ENCODE peak calls at places on chromosome 7, in seven cellular contexts. U is GM23248, D is GM23338, C is SK-N-SH, L is hepatocyte, W is HCT116, E is PC-3. T is an unnamed sample.

GRCh38 chr7:33952824-33953223 is 47.5 kb downstream of the BMPER start:
- DNase-seq in U (peak), D (no peak), C (no peak), L (no peak), W (no peak), E (no peak), T (no peak)

GRCh38 chr7:143885951-143886350 is 16.0 kb downstream of the TCAF1 start:
- DNase-seq in U (no peak), D (no peak), C (no peak), L (no peak), W (no peak), E (no peak), T (no peak)

GRCh38 chr7:2107386-2108085 is 125.2 kb downstream of the MAD1L1 start:
- DNase-seq in U (no peak), D (no peak), C (peak), L (no peak), W (no peak), E (no peak), T (no peak)

GRCh38 chr7:77498659-77499379 is 38.3 kb upstream of the PTPN12 start:
- DNase-seq in U (no peak), D (no peak), C (no peak), L (no peak), W (no peak), E (peak), T (no peak)

GRCh38 chr7:125934965-125935364 is 1005.3 kb upstream of the POT1 start:
- DNase-seq in U (no peak), D (no peak), C (no peak), L (peak), W (peak), E (no peak), T (no peak)

GRCh38 chr7:83936056-83936703 is 258.4 kb downstream of the SEMA3A start:
- DNase-seq in U (peak), D (peak), C (peak), L (peak), W (peak), E (peak), T (peak)

GRCh38 chr7:41629711-41630111 is 73.2 kb downstream of the INHBA start:
- DNase-seq in U (peak), D (peak), C (no peak), L (no peak), W (no peak), E (no peak), T (no peak)

GRCh38 chr7:67392596-67393438 is 396.2 kb downstream of the TYW1 start:
- DNase-seq in U (no peak), D (peak), C (no peak), L (no peak), W (no peak), E (peak), T (no peak)

GRCh38 chr7:33979300-33979806 is 74.0 kb downstream of the BMPER start:
- DNase-seq in U (no peak), D (no peak), C (no peak), L (no peak), W (no peak), E (no peak), T (no peak)

GRCh38 chr7:50921114-50921513 is 138.4 kb upstream of the GRB10 start:
- DNase-seq in U (no peak), D (no peak), C (no peak), L (peak), W (no peak), E (peak), T (no peak)

GRCh38 chr7:118109607-118110006 is 74.4 kb upstream of the LSM8 start:
- DNase-seq in U (no peak), D (no peak), C (no peak), L (peak), W (no peak), E (peak), T (no peak)

GRCh38 chr7:85815511-85815910 is 628.7 kb upstream of the SEMA3D start:
- DNase-seq in U (no peak), D (no peak), C (peak), L (no peak), W (no peak), E (no peak), T (no peak)

GRCh38 chr7:100467638-100468373 is 3.7 kb upstream of the SPACDR start:
- DNase-seq in U (no peak), D (no peak), C (peak), L (no peak), W (no peak), E (no peak), T (no peak)

GRCh38 chr7:20642171-20642570 is 26.7 kb downstream of the ABCB5 start:
- DNase-seq in U (peak), D (no peak), C (no peak), L (no peak), W (no peak), E (no peak), T (no peak)
- TF ChIP-seq EZH2phosphoT487 in U (no peak), D (no peak), C (no peak), L (no peak), W (no peak), E (no peak), T (no peak)

GRCh38 chr7:157611341-157611740 is 274.5 kb downstream of the DNAJB6 start:
- DNase-seq in U (no peak), D (no peak), C (no peak), L (no peak), W (no peak), E (no peak), T (no peak)

GRCh38 chr7:157612009-157612663 is 275.3 kb downstream of the DNAJB6 start:
- DNase-seq in U (no peak), D (no peak), C (no peak), L (no peak), W (no peak), E (no peak), T (no peak)

GRCh38 chr7:157613575-157614322 is 276.9 kb downstream of the DNAJB6 start:
- DNase-seq in U (no peak), D (peak), C (no peak), L (no peak), W (no peak), E (peak), T (no peak)

GRCh38 chr7:157614457-157615020 is 277.7 kb downstream of the DNAJB6 start:
- DNase-seq in U (no peak), D (no peak), C (no peak), L (no peak), W (no peak), E (no peak), T (no peak)

GRCh38 chr7:157612664-157613561 is 276.1 kb downstream of the DNAJB6 start:
- DNase-seq in U (no peak), D (peak), C (no peak), L (peak), W (no peak), E (peak), T (no peak)
- TF ChIP-seq EZH2phosphoT487 in U (no peak), D (no peak), C (no peak), L (no peak), W (no peak), E (no peak), T (no peak)

DNA sequence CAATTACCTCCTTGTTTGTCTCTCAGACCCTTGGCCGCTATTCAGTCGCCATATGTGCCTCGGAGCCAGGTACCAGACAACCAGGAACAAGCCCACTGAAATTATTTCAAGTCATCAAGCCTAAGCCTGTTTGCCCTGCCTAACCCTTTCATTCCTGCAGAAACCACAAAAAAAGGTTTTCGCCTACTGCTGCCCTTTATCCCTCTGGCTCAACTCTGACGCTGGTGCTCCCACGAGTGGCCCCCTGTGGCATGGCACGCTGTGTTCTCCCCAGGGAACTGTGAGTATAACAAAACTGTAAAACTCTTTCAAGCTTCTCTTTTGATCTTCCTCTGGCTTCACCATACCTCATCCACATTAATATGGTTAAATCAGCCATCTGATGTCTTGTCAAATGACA is 215.7 kb upstream of the CDC14C start:
- DNase-seq in U (no peak), D (peak), C (no peak), L (no peak), W (no peak), E (no peak), T (no peak)
- TF ChIP-seq EZH2phosphoT487 in U (no peak), D (no peak), C (no peak), L (no peak), W (no peak), E (no peak), T (no peak)

GRCh38 chr7:27191081-27191715 is 6.2 kb upstream of the HOXA11 start:
- DNase-seq in U (no peak), D (no peak), C (no peak), L (no peak), W (no peak), E (peak), T (no peak)

GRCh38 chr7:27190284-27190748 is 5.3 kb upstream of the HOXA11 start:
- DNase-seq in U (no peak), D (no peak), C (no peak), L (no peak), W (no peak), E (peak), T (no peak)

GRCh38 chr7:27187702-27188665 is 3.0 kb upstream of the HOXA11 start:
- DNase-seq in U (no peak), D (peak), C (no peak), L (no peak), W (no peak), E (peak), T (no peak)

GRCh38 chr7:27188666-27189559 is 3.9 kb upstream of the HOXA11 start:
- DNase-seq in U (no peak), D (peak), C (no peak), L (no peak), W (no peak), E (peak), T (no peak)

DNA sequence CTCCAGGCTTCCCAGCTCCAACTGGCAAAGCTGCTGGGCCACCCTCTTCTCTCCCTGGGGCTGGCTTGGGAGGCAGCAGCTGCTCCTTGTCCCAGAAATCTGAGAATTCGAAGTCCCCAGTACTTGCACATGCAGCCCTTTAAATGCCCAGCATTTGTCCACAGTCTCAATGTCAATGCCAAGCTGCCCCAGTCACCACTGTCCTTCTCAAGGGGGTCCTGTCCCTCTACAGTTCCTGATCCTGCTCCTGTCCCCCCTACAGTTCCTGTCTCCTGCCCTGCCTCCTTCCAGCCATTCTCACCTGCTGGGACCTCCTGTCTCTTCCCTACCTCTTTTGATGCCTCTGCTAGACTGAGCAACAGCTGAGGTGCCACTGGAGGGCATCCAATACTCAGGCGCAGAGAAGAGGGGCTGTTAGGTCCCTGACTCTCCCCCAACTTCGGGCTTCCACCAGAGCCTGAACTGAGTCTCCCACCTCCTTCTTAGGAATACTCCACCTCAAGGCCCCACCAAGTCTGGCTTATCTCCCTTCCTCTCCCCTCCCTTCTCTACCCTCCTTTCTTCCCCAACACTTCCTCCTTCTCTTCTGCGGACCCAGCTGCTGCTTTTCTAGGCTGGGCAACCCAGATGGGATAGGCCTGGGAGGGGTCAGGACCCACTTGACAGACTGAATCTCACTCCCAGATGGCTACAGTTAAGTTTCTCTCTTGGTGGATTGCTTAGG is 4.7 kb upstream of the HOXA11 start:
- DNase-seq in U (no peak), D (no peak), C (no peak), L (no peak), W (no peak), E (peak), T (no peak)
- TF ChIP-seq EZH2phosphoT487 in U (no peak), D (no peak), C (no peak), L (no peak), W (no peak), E (no peak), T (no peak)

GRCh38 chr7:105691029-105691691 is 109.9 kb upstream of the EFCAB10 start:
- DNase-seq in U (peak), D (no peak), C (no peak), L (no peak), W (no peak), E (peak), T (no peak)

GRCh38 chr7:105697753-105698152 is 116.5 kb upstream of the EFCAB10 start:
- DNase-seq in U (no peak), D (no peak), C (no peak), L (no peak), W (no peak), E (no peak), T (no peak)

GRCh38 chr7:105691692-105692564 is 110.6 kb upstream of the EFCAB10 start:
- DNase-seq in U (peak), D (peak), C (no peak), L (peak), W (no peak), E (peak), T (peak)

GRCh38 chr7:105690286-105690915 is 109.1 kb upstream of the EFCAB10 start:
- DNase-seq in U (no peak), D (peak), C (no peak), L (no peak), W (no peak), E (peak), T (no peak)

DNA sequence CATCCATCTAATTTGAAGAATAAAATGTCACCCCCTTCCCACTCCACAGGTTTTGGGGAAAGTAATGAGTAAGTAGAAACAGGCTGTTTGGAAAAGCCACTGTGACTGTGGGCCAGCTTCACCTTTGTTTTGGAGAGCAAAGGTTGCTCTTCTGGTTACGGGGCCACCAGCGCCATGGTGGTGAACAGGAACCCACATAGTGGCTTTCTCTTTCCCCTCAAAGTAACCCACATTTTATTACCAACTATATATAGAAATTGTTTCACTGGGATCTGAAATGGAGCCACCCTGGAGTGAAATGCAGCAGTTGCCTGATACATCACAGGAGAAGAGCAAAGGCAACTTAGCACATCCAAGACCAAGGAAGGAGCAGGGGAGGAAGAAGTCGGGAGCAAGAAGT is 112.3 kb upstream of the EFCAB10 start:
- DNase-seq in U (no peak), D (no peak), C (no peak), L (no peak), W (no peak), E (no peak), T (no peak)
- TF ChIP-seq EZH2phosphoT487 in U (no peak), D (no peak), C (no peak), L (no peak), W (no peak), E (no peak), T (no peak)

DNA sequence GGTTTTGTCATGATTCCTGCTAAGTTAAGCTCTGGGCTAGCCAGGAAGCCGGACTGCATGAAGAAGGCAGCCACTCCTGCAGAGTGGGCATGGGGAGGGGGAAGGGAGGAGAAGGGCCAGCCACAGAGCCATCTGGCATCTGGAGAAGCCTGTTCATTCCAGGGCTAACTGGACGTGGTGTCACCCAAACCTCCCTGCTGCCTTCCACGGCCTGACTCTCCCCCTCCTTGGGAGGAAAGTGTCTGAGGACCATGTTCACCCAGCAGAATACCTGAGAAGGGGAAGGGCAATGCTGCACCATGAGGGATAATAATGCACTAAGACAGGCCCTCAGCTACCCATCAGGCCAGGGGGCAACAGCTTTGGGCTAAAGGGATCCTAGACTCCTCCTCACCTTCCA is 15.4 kb downstream of the AQP1 start:
- DNase-seq in U (no peak), D (no peak), C (peak), L (peak), W (no peak), E (no peak), T (no peak)
- TF ChIP-seq EZH2phosphoT487 in U (no peak), D (no peak), C (no peak), L (no peak), W (no peak), E (no peak), T (no peak)

DNA sequence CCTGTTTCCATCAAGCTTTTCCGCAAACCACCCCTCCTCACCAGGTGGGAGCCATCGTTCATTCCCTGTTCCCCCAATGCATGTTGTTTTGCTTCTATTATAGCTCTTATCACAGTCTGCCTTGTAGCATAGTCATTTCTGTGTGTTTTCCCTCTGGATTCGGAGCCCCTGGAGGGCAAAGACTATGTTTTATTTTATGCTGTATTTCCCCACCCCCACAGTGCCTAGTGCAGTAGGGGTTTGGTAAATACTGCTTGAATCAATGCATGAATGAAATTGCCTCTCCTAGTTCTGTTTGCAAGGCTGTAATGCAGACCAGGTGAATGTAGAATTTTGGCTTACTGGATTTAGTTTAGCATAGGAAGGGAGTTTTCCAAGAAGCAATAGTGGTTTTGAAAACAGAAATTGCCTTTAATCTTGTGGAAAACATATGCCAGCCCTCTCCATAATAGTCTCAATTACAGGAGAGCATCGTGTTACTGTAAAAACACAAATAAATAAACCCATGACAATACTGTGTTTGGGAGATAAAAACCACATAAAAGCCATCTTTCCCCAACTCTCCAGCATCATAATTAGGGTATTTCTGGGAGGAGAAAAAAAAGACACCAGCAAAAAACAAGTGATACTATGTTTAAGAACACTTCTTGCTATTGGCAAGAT is 213.5 kb downstream of the AUTS2 start:
- DNase-seq in U (no peak), D (no peak), C (no peak), L (no peak), W (no peak), E (no peak), T (no peak)
- TF ChIP-seq EZH2phosphoT487 in U (no peak), D (no peak), C (no peak), L (no peak), W (no peak), E (no peak), T (no peak)

DNA sequence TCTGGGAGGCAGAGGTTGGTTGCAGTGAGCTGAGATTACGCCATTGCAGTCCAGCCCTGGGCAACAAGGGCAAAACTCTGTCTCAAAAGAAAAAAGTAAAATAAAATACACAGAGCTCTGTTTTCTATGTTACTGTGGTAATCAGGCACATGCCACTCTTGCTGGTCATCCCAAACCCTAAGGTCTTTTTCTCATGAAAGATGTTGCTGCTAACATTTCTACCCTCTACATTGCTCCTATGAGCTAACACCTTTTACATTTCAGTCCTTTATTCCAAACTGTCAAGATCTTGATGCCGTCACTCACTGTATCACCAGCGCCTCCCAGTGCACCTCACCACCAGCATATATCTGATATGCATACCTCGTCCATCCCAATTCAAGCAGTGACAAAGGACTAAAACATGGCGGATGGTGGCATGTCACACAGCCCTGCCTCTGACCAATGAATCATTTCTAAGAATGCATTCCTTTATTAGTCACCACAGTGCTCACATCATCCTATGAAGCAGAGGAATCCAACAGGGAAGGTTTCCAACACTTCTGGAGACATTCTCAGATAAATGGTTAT is 4.3 kb downstream of the DAGLB start:
- DNase-seq in U (peak), D (no peak), C (no peak), L (peak), W (peak), E (peak), T (no peak)
- TF ChIP-seq EZH2phosphoT487 in U (no peak), D (no peak), C (no peak), L (no peak), W (no peak), E (no peak), T (no peak)

DNA sequence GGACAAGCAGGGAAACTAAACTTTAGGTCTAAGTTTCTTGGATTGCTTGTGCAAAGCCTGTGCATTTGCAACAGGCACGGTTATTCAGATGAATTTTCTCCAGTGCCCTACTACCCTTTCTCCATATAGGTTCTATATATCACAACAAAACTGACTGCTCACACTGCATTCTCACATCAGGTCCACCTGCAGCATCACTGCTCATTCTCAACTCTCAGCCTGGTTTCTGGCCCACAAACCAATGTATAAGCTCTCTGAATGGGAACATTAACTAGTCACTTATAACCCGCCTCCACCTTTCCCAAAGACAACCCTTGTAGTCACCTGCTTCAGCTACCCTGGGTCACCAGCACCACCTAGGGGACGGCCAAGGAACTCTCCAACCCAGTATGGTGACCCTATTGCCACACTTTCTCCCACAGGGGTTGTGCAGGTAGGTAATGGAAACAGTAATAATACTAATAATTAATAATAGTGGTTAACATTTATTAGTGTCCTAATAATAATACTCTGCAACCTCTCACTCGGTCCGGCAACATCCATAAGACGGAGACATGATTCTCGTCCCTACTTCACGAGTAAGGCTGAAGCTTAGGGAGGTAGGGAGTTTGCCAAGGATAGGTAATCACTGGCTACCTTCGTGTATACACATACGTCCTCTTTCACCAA is 97.3 kb downstream of the CLEC2L start:
- DNase-seq in U (peak), D (peak), C (peak), L (peak), W (peak), E (peak), T (peak)
- TF ChIP-seq EZH2phosphoT487 in U (no peak), D (no peak), C (no peak), L (no peak), W (no peak), E (no peak), T (no peak)